ENCODE peak calls at places on chromosomes 2 and 18, in six cellular contexts. One of them, this sample, is unnamed.

GRCh38 chr2:230885467-230886130 is 20.9 kb downstream of the ITM2C start:
- DNase-seq in HuH-7.5: no peak
- DNase-seq in Right ventricle myocardium superior: peak
- DNase-seq in GM04503: no peak
- DNase-seq in type B pancreatic cell: no peak
- DNase-seq in activated CD8-positive, alpha-beta memory T cell treated with anti-CD3 and anti-CD28 coated beads, Interleukin-2, amount 50 U/mL, for 48 hours: no peak
- DNase-seq in this sample: no peak

GRCh38 chr2:172701250-172701649 is 34.4 kb upstream of the RAPGEF4 start:
- DNase-seq in HuH-7.5: no peak
- DNase-seq in Right ventricle myocardium superior: no peak
- DNase-seq in GM04503: peak
- DNase-seq in type B pancreatic cell: no peak
- DNase-seq in activated CD8-positive, alpha-beta memory T cell treated with anti-CD3 and anti-CD28 coated beads, Interleukin-2, amount 50 U/mL, for 48 hours: no peak
- DNase-seq in this sample: no peak

GRCh38 chr2:64243081-64244048 is 99.1 kb upstream of the PELI1 start:
- DNase-seq in HuH-7.5: no peak
- DNase-seq in Right ventricle myocardium superior: no peak
- DNase-seq in GM04503: no peak
- DNase-seq in type B pancreatic cell: no peak
- DNase-seq in activated CD8-positive, alpha-beta memory T cell treated with anti-CD3 and anti-CD28 coated beads, Interleukin-2, amount 50 U/mL, for 48 hours: no peak
- DNase-seq in this sample: no peak

GRCh38 chr18:55435592-55435991 is 152.4 kb downstream of the TCF4 start:
- DNase-seq in HuH-7.5: no peak
- DNase-seq in Right ventricle myocardium superior: no peak
- DNase-seq in GM04503: no peak
- DNase-seq in type B pancreatic cell: no peak
- DNase-seq in activated CD8-positive, alpha-beta memory T cell treated with anti-CD3 and anti-CD28 coated beads, Interleukin-2, amount 50 U/mL, for 48 hours: no peak
- DNase-seq in this sample: no peak

GRCh38 chr2:133456156-133456555 is 112.1 kb downstream of the NCKAP5 start:
- DNase-seq in HuH-7.5: no peak
- DNase-seq in Right ventricle myocardium superior: no peak
- DNase-seq in GM04503: no peak
- DNase-seq in type B pancreatic cell: no peak
- DNase-seq in activated CD8-positive, alpha-beta memory T cell treated with anti-CD3 and anti-CD28 coated beads, Interleukin-2, amount 50 U/mL, for 48 hours: no peak
- DNase-seq in this sample: no peak

GRCh38 chr18:12851709-12852108 is 32.3 kb downstream of the PTPN2 start:
- DNase-seq in HuH-7.5: no peak
- DNase-seq in Right ventricle myocardium superior: no peak
- DNase-seq in GM04503: no peak
- DNase-seq in type B pancreatic cell: no peak
- DNase-seq in activated CD8-positive, alpha-beta memory T cell treated with anti-CD3 and anti-CD28 coated beads, Interleukin-2, amount 50 U/mL, for 48 hours: no peak
- DNase-seq in this sample: no peak

GRCh38 chr2:174554514-174555119 is 43.0 kb downstream of the WIPF1 start:
- DNase-seq in HuH-7.5: no peak
- DNase-seq in Right ventricle myocardium superior: no peak
- DNase-seq in GM04503: no peak
- DNase-seq in type B pancreatic cell: no peak
- DNase-seq in activated CD8-positive, alpha-beta memory T cell treated with anti-CD3 and anti-CD28 coated beads, Interleukin-2, amount 50 U/mL, for 48 hours: no peak
- DNase-seq in this sample: no peak

GRCh38 chr2:231355802-231356473 is 39.6 kb upstream of the B3GNT7 start:
- DNase-seq in HuH-7.5: no peak
- DNase-seq in Right ventricle myocardium superior: no peak
- DNase-seq in GM04503: no peak
- DNase-seq in type B pancreatic cell: no peak
- DNase-seq in activated CD8-positive, alpha-beta memory T cell treated with anti-CD3 and anti-CD28 coated beads, Interleukin-2, amount 50 U/mL, for 48 hours: no peak
- DNase-seq in this sample: no peak

This sample was measured in left cardiac atrium.